ENCODE peak calls at places on chromosomes 5 and 9, in eight cellular contexts. V is epithelial cell of esophagus; I is GM03348; D is stimulated activated CD4-positive, alpha-beta T cell treated with anti-CD3 and anti-CD28 coated beads, Interleukin-4, amount 100 ng/mL, for 1 hour; L is neuronal stem cell; R is ureter; Q is A549; C is activated naive CD8-positive, alpha-beta T cell treated with anti-CD3 and anti-CD28 coated beads, Interleukin-2, amount 50 U/mL, for 24 hours. M is an unnamed sample.

GRCh38 chr5:94375801-94376200 is 242.6 kb downstream of the KIAA0825 start:
- DNase-seq in V (peak; percentile 53), I (no peak), D (no peak), L (no peak), R (no peak), Q (no peak), C (no peak), M (no peak)

GRCh38 chr9:93133641-93134017 is 422 bp downstream of the NINJ1 start:
- DNase-seq in V (peak; percentile 36), I (peak; percentile 92), D (peak; percentile 47), L (peak; percentile 59), R (peak; percentile 75), Q (peak; percentile 68), C (peak; percentile 72), M (no peak)

GRCh38 chr5:90741022-90741564 is 182.5 kb downstream of the ADGRV1 start:
- DNase-seq in V (no peak), I (no peak), D (no peak), L (no peak), R (no peak), Q (no peak), C (no peak), M (no peak)

GRCh38 chr9:97786341-97786740 is 66.7 kb upstream of the FOXE1 start:
- DNase-seq in V (peak; percentile 76), I (peak; percentile 27), D (no peak), L (no peak), R (no peak), Q (no peak), C (no peak), M (no peak)

GRCh38 chr9:38370231-38370630 is 22.3 kb upstream of the ALDH1B1 start:
- DNase-seq in V (no peak), I (no peak), D (no peak), L (no peak), R (no peak), Q (no peak), C (no peak), M (no peak)

GRCh38 chr5:142015781-142016533 is 3.1 kb upstream of the GNPDA1 start:
- DNase-seq in V (peak; percentile 65), I (no peak), D (peak; percentile 40), L (no peak), R (no peak), Q (no peak), C (peak; percentile 50), M (no peak)

GRCh38 chr9:38423939-38424843 is at the start of gene IGFBPL1:
- DNase-seq in V (peak; percentile 50), I (peak; percentile 76), D (peak; percentile 7), L (peak; percentile 51), R (no peak), Q (peak; percentile 79), C (peak; percentile 7), M (no peak)

GRCh38 chr5:133121611-133122150 is 69.9 kb downstream of the HSPA4 start:
- DNase-seq in V (no peak), I (no peak), D (no peak), L (no peak), R (no peak), Q (no peak), C (no peak), M (no peak)

M was measured in BJ.